ENCODE peak calls at places on chromosome 1, in ten cellular contexts. I is NB4, Y is foreskin fibroblast, U is cardiac muscle cell, B is mammary epithelial cell, F is DND-41, O is psoas muscle, W is brain microvascular endothelial cell, P is endothelial cell of umbilical vein, D is body of pancreas. E is an unnamed sample.
A peak's percentile ranks its signal among the peaks of the same experiment; 100 is the strongest.

GRCh38 chr1:76659171-76659940 is 207.9 kb upstream of the ST6GALNAC5 start:
- DNase-seq in O (no peak), D (no peak), I (peak; percentile 4), Y (peak; percentile 3), B (no peak), F (no peak), U (no peak), P (no peak), W (peak; percentile 22), E (no peak)

GRCh38 chr1:3669421-3669821 is 17.1 kb downstream of the TP73 start:
- DNase-seq in Y (no peak), W (no peak), F (no peak), U (no peak), P (no peak), D (peak; percentile 12), I (no peak), O (peak; percentile 9), B (no peak), E (no peak)

GRCh38 chr1:200739499-200740290 is 1.0 kb downstream of the CAMSAP2 start:
- DNase-seq in B (peak; percentile 36), U (peak; percentile 77), D (peak; percentile 79), W (no peak), P (peak; percentile 46), F (peak; percentile 4), Y (no peak), I (peak; percentile 8), O (peak; percentile 84), E (no peak)

GRCh38 chr1:234617135-234617985 is 7.4 kb upstream of the IRF2BP2 start:
- DNase-seq in I (peak; percentile 48), B (peak; percentile 33), Y (peak; percentile 68), P (no peak), O (no peak), U (no peak), D (no peak), F (no peak), W (no peak), E (no peak)

GRCh38 chr1:207004931-207005830 is 27.4 kb downstream of the C1orf116 start:
- DNase-seq in D (peak; percentile 76), F (peak; percentile 52), P (peak; percentile 33), Y (peak; percentile 84), B (peak; percentile 73), W (peak; percentile 69), O (no peak), I (peak; percentile 46), U (peak; percentile 75), E (no peak)

GRCh38 chr1:117327008-117327407 is 40.2 kb upstream of the MAN1A2 start:
- DNase-seq in D (no peak), U (no peak), F (no peak), O (no peak), W (no peak), B (no peak), I (no peak), Y (no peak), P (no peak), E (no peak)

GRCh38 chr1:48617227-48617626 is 145.2 kb upstream of the SPATA6 start:
- DNase-seq in Y (peak; percentile 19), I (peak; percentile 94), U (no peak), D (no peak), P (no peak), F (no peak), W (no peak), B (peak; percentile 53), O (no peak), E (peak; percentile 15)

GRCh38 chr1:10450156-10450801 is 448 bp downstream of the CORT start:
- DNase-seq in P (no peak), D (no peak), O (no peak), U (no peak), B (no peak), Y (no peak), F (no peak), W (no peak), I (no peak), E (no peak)

GRCh38 chr1:85201340-85202091 is 700 bp upstream of the SYDE2 start:
- DNase-seq in B (peak; percentile 57), W (peak; percentile 51), P (peak; percentile 61), Y (peak; percentile 88), U (peak; percentile 91), O (peak; percentile 70), I (peak; percentile 72), F (no peak), D (peak; percentile 79), E (no peak)

GRCh38 chr1:55214214-55214902 is 806 bp downstream of the USP24 start:
- DNase-seq in D (peak; percentile 38), I (peak; percentile 75), W (no peak), O (peak; percentile 58), P (peak; percentile 9), F (peak; percentile 48), U (peak; percentile 50), Y (peak; percentile 60), B (peak; percentile 12), E (no peak)

GRCh38 chr1:67824771-67825170 is 8.5 kb downstream of the GNG12 start:
- DNase-seq in W (no peak), I (no peak), D (no peak), O (no peak), B (no peak), F (no peak), Y (no peak), P (no peak), U (no peak), E (no peak)

DNA sequence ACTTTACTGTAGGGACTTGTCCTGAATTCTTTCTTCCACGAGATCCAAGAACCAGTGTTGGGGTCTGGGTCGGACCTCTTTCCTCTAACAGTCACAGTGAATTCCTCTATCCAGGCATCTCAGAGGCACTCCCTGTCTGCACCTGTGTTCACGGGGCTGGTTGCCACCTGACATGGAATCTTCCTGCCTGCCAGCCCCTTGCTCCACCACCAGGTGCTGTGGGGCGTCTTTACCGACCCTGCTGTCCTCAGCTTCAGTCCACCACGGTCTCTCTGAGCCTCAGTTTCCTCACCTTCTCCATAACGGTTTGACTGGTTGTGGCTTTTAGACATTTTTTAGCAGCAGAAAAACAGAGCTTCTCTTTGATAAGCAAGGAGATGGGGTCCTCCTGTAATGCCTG is 62.7 kb downstream of the SDC3 start:
- DNase-seq in B (no peak), F (no peak), P (no peak), O (no peak), U (no peak), D (no peak), W (no peak), Y (no peak), I (no peak), E (no peak)
- TF ChIP-seq CTCF in B (no peak), F (no peak), P (no peak), O (no peak), U (no peak), D (no peak), W (peak; percentile 6), Y (no peak), I (no peak), E (no peak)

GRCh38 chr1:109531826-109532364 is 7.8 kb upstream of the GPR61 start:
- DNase-seq in B (no peak), I (no peak), Y (peak; percentile 57), U (no peak), F (no peak), W (no peak), O (no peak), D (no peak), P (no peak), E (no peak)

GRCh38 chr1:109530457-109531204 is 9.0 kb upstream of the GPR61 start:
- DNase-seq in U (no peak), I (no peak), D (no peak), F (no peak), B (no peak), P (no peak), O (no peak), Y (peak; percentile 63), W (no peak), E (no peak)

GRCh38 chr1:109531205-109531779 is 8.4 kb upstream of the GPR61 start:
- DNase-seq in U (no peak), P (no peak), D (no peak), I (no peak), B (no peak), O (no peak), F (no peak), Y (no peak), W (no peak), E (no peak)

GRCh38 chr1:109534307-109534858 is 5.3 kb upstream of the GPR61 start:
- DNase-seq in O (no peak), U (no peak), P (no peak), Y (no peak), W (no peak), F (no peak), I (no peak), D (no peak), B (no peak), E (no peak)

DNA sequence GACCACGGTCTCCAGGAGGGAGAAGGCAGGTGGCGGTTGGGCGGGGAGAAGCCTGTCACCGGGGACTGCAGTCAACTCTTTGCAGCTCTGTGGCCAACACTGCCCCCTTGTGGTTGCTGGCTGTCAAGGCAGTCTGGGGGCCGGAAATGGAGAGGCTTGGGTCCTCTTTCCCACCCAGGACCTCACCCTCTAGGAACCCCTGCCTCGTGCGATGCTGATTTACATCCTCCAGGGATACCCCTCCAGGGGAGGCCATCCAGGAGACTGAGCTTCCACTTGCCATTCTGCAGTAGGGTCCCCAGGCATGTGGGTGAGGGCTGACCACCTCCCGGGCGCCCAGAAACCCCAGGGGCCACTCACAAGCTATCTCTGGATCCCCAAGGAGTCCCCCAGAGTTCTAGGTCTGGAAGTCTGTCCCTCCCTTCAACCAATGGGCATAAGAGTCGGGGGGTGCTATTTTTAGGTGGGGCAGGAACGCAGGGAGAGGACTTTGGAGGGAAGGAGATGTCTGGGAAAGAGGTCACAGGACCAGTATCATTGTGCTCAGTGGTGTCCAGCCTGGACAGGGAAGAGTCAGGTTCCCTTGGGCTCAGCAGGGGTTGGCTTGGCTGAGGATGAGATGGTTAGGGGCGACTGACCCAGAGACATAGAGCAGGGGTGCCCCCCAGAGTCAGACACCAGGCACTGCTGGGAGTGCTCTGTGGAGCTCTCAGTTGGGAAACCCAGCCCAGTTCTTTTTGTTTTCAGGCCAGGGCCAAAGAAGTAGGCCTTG is 7.1 kb upstream of the GPR61 start:
- DNase-seq in W (peak; percentile 66), U (peak; percentile 82), B (peak; percentile 37), D (peak; percentile 83), P (peak; percentile 67), F (peak; percentile 91), I (peak; percentile 83), Y (peak; percentile 86), O (peak; percentile 85), E (no peak)
- H3K4me3 ChIP-seq in W (peak overlapping the region; percentile 32), U (no peak overlapping the region), B (no peak overlapping the region), D (no peak overlapping the region), P (no peak overlapping the region), F (no peak overlapping the region), I (no peak overlapping the region), Y (no peak overlapping the region), O (peak overlapping the region; percentile 33), E (no peak overlapping the region)

GRCh38 chr1:110686188-110686587 is 11.4 kb upstream of the KCNA3 start:
- DNase-seq in I (no peak), D (no peak), W (no peak), Y (no peak), O (no peak), B (no peak), P (no peak), F (no peak), U (no peak), E (no peak)
- TF ChIP-seq CTCF in I (no peak), D (no peak), W (no peak), Y (no peak), O (no peak), B (no peak), P (no peak), F (peak; percentile 32), U (no peak), E (no peak)

GRCh38 chr1:220892997-220893700 is 13.9 kb downstream of the HLX start:
- DNase-seq in O (no peak), F (no peak), I (no peak), Y (no peak), B (no peak), P (no peak), D (no peak), U (no peak), W (no peak), E (no peak)
- H3K4me3 ChIP-seq in O (peak overlapping the region; percentile 55), F (no peak overlapping the region), I (no peak overlapping the region), Y (no peak overlapping the region), B (no peak overlapping the region), P (no peak overlapping the region), D (no peak overlapping the region), U (no peak overlapping the region), W (no peak overlapping the region), E (no peak overlapping the region)

E was measured in BJ.